ENCODE peak calls at places on chromosomes 12 and 14, in six cellular contexts. One of them, this sample, is unnamed.

GRCh38 chr14:54446201-54446693 is 5.1 kb upstream of the CNIH1 start:
- DNase-seq in WTC11: no peak
- DNase-seq in Calu3: peak; percentile 26
- DNase-seq in lower lobe of right lung: peak; percentile 45
- DNase-seq in NCI-H1105: peak; percentile 93
- DNase-seq in EH: no peak
- DNase-seq in this sample: no peak

GRCh38 chr14:95388699-95389098 is 69.0 kb upstream of the CLMN start:
- DNase-seq in WTC11: no peak
- DNase-seq in EH: no peak
- DNase-seq in NCI-H1105: no peak
- DNase-seq in Calu3: no peak
- DNase-seq in lower lobe of right lung: no peak
- DNase-seq in this sample: no peak

GRCh38 chr14:96100171-96101064 is 61.3 kb downstream of the C14orf132 start:
- DNase-seq in lower lobe of right lung: peak; percentile 75
- DNase-seq in Calu3: peak; percentile 88
- DNase-seq in NCI-H1105: peak; percentile 76
- DNase-seq in WTC11: peak; percentile 92
- DNase-seq in EH: peak; percentile 84
- DNase-seq in this sample: peak; percentile 72

GRCh38 chr12:107379852-107380567 is 286.7 kb upstream of the CRY1 start:
- DNase-seq in EH: peak; percentile 60
- DNase-seq in NCI-H1105: peak; percentile 78
- DNase-seq in Calu3: peak; percentile 75
- DNase-seq in WTC11: no peak
- DNase-seq in lower lobe of right lung: no peak
- DNase-seq in this sample: peak; percentile 17

GRCh38 chr14:36162267-36162666 is 14.3 kb downstream of the PTCSC3 start:
- DNase-seq in NCI-H1105: no peak
- DNase-seq in EH: no peak
- DNase-seq in Calu3: peak; percentile 2
- DNase-seq in lower lobe of right lung: no peak
- DNase-seq in WTC11: no peak
- DNase-seq in this sample: no peak

GRCh38 chr12:131471271-131471905 is 239.5 kb upstream of the SFSWAP start:
- DNase-seq in Calu3: no peak
- DNase-seq in NCI-H1105: no peak
- DNase-seq in EH: no peak
- DNase-seq in lower lobe of right lung: no peak
- DNase-seq in WTC11: no peak
- DNase-seq in this sample: no peak

GRCh38 chr12:42135264-42135814 is 9.3 kb downstream of the GXYLT1 start:
- DNase-seq in WTC11: no peak
- DNase-seq in NCI-H1105: no peak
- DNase-seq in Calu3: no peak
- DNase-seq in lower lobe of right lung: no peak
- DNase-seq in EH: peak; percentile 79
- DNase-seq in this sample: no peak

GRCh38 chr14:102351023-102351422 is 11.7 kb downstream of the CINP start:
- DNase-seq in EH: no peak
- DNase-seq in Calu3: no peak
- DNase-seq in NCI-H1105: no peak
- DNase-seq in lower lobe of right lung: no peak
- DNase-seq in WTC11: no peak
- DNase-seq in this sample: no peak

GRCh38 chr12:31245822-31246469 is 80.0 kb downstream of the SINHCAF start:
- DNase-seq in lower lobe of right lung: no peak
- DNase-seq in Calu3: no peak
- DNase-seq in WTC11: no peak
- DNase-seq in EH: no peak
- DNase-seq in NCI-H1105: no peak
- DNase-seq in this sample: no peak

GRCh38 chr12:131121705-131122405 is 168.1 kb downstream of the ADGRD1 start:
- DNase-seq in Calu3: no peak
- DNase-seq in WTC11: no peak
- DNase-seq in EH: no peak
- DNase-seq in NCI-H1105: peak; percentile 19
- DNase-seq in lower lobe of right lung: no peak
- DNase-seq in this sample: no peak

GRCh38 chr14:24816011-24816928 is 182.3 kb upstream of the GZMB start:
- DNase-seq in EH: peak; percentile 27
- DNase-seq in lower lobe of right lung: no peak
- DNase-seq in WTC11: no peak
- DNase-seq in NCI-H1105: no peak
- DNase-seq in Calu3: peak; percentile 67
- DNase-seq in this sample: no peak

GRCh38 chr14:93040443-93040842 is 75.3 kb downstream of the ITPK1 start:
- DNase-seq in EH: no peak
- DNase-seq in WTC11: no peak
- DNase-seq in NCI-H1105: no peak
- DNase-seq in lower lobe of right lung: no peak
- DNase-seq in Calu3: peak; percentile 60
- DNase-seq in this sample: no peak

GRCh38 chr12:109047081-109047805 is 5.1 kb upstream of the USP30 start:
- DNase-seq in NCI-H1105: no peak
- DNase-seq in Calu3: peak; percentile 27
- DNase-seq in EH: no peak
- DNase-seq in WTC11: no peak
- DNase-seq in lower lobe of right lung: no peak
- DNase-seq in this sample: peak; percentile 51

GRCh38 chr14:39320318-39320717 is 86.6 kb downstream of the MIA2 start:
- DNase-seq in lower lobe of right lung: no peak
- DNase-seq in EH: no peak
- DNase-seq in WTC11: no peak
- DNase-seq in NCI-H1105: no peak
- DNase-seq in Calu3: no peak
- DNase-seq in this sample: no peak

GRCh38 chr12:68189766-68190700 is 30.5 kb upstream of the IFNG start:
- DNase-seq in lower lobe of right lung: no peak
- DNase-seq in WTC11: no peak
- DNase-seq in EH: peak; percentile 48
- DNase-seq in NCI-H1105: no peak
- DNase-seq in Calu3: no peak
- DNase-seq in this sample: peak; percentile 30

GRCh38 chr14:68939893-68940613 is 39.0 kb downstream of the ACTN1 start:
- DNase-seq in EH: peak; percentile 100
- DNase-seq in NCI-H1105: no peak
- DNase-seq in WTC11: peak; percentile 40
- DNase-seq in lower lobe of right lung: no peak
- DNase-seq in Calu3: peak; percentile 86
- DNase-seq in this sample: peak; percentile 96

GRCh38 chr14:85867450-85867849 is 337.5 kb downstream of the FLRT2 start:
- DNase-seq in NCI-H1105: no peak
- DNase-seq in Calu3: no peak
- DNase-seq in EH: no peak
- DNase-seq in lower lobe of right lung: no peak
- DNase-seq in WTC11: peak; percentile 20
- DNase-seq in this sample: no peak

GRCh38 chr12:59040651-59041050 is 120.3 kb upstream of the LRIG3 start:
- DNase-seq in Calu3: no peak
- DNase-seq in WTC11: no peak
- DNase-seq in NCI-H1105: peak; percentile 8
- DNase-seq in EH: peak; percentile 94
- DNase-seq in lower lobe of right lung: no peak
- DNase-seq in this sample: peak; percentile 48

GRCh38 chr12:124737772-124738635 is 125.7 kb downstream of the SCARB1 start:
- DNase-seq in Calu3: no peak
- DNase-seq in WTC11: no peak
- DNase-seq in lower lobe of right lung: no peak
- DNase-seq in EH: no peak
- DNase-seq in NCI-H1105: no peak
- DNase-seq in this sample: no peak

GRCh38 chr12:132323171-132324010 is 6.0 kb downstream of the GALNT9 start:
- DNase-seq in lower lobe of right lung: no peak
- DNase-seq in WTC11: no peak
- DNase-seq in EH: no peak
- DNase-seq in Calu3: no peak
- DNase-seq in NCI-H1105: no peak
- DNase-seq in this sample: no peak

GRCh38 chr12:93847517-93848452 is 170.6 kb downstream of the CRADD start:
- DNase-seq in EH: no peak
- DNase-seq in Calu3: no peak
- DNase-seq in NCI-H1105: no peak
- DNase-seq in WTC11: no peak
- DNase-seq in lower lobe of right lung: no peak
- DNase-seq in this sample: no peak

GRCh38 chr14:24401810-24402702 is 3.3 kb downstream of the NYNRIN start:
- DNase-seq in EH: no peak
- DNase-seq in NCI-H1105: no peak
- DNase-seq in lower lobe of right lung: no peak
- DNase-seq in Calu3: no peak
- DNase-seq in WTC11: no peak
- DNase-seq in this sample: no peak

GRCh38 chr12:100346660-100347059 is 10.2 kb upstream of the SLC17A8 start:
- DNase-seq in lower lobe of right lung: no peak
- DNase-seq in NCI-H1105: no peak
- DNase-seq in Calu3: no peak
- DNase-seq in EH: peak; percentile 21
- DNase-seq in WTC11: no peak
- DNase-seq in this sample: no peak

GRCh38 chr14:68771631-68772030 is 21.2 kb downstream of the ZFP36L1 start:
- DNase-seq in WTC11: no peak
- DNase-seq in NCI-H1105: no peak
- DNase-seq in EH: no peak
- DNase-seq in Calu3: no peak
- DNase-seq in lower lobe of right lung: no peak
- DNase-seq in this sample: no peak

GRCh38 chr14:32072701-32073100 is 4.4 kb upstream of the ARHGAP5 start:
- DNase-seq in WTC11: no peak
- DNase-seq in NCI-H1105: no peak
- DNase-seq in Calu3: no peak
- DNase-seq in EH: no peak
- DNase-seq in lower lobe of right lung: no peak
- DNase-seq in this sample: no peak

GRCh38 chr12:101501410-101502045 is 26.4 kb downstream of the SPIC start:
- DNase-seq in EH: peak; percentile 2
- DNase-seq in WTC11: no peak
- DNase-seq in lower lobe of right lung: no peak
- DNase-seq in NCI-H1105: peak; percentile 45
- DNase-seq in Calu3: peak; percentile 15
- DNase-seq in this sample: no peak

This sample was measured in ACHN.